ENCODE peak calls at places on chromosomes 16 and 17, in four cellular contexts. H, V, J and Y are unnamed samples.

GRCh38 chr16:71709231-71709781 is 15.2 kb downstream of the PHLPP2 start:
- DNase-seq in J (peak; percentile 32), V (no peak), H (no peak), Y (no peak)

GRCh38 chr16:65889533-65889966 is 476.9 kb upstream of the CDH5 start:
- DNase-seq in J (peak; percentile 7), V (no peak), H (no peak), Y (no peak)

GRCh38 chr16:53817812-53818211 is 113.9 kb downstream of the FTO start:
- DNase-seq in J (peak; percentile 44), V (no peak), H (no peak), Y (no peak)

GRCh38 chr17:64554028-64554637 is 47.4 kb downstream of the CEP95 start:
- DNase-seq in J (no peak), V (no peak), H (no peak), Y (no peak)

GRCh38 chr16:4461250-4462085 is 13.0 kb downstream of the NMRAL1 start:
- DNase-seq in H (no peak), J (no peak), V (no peak), Y (no peak)

GRCh38 chr17:10697092-10698081 is at the start of the genes ADPRM and SCO1:
- DNase-seq in J (peak; percentile 93), H (peak; percentile 96), V (peak; percentile 93), Y (peak; percentile 96)

GRCh38 chr16:85086347-85087291 is 25.7 kb downstream of the CIBAR2 start:
- DNase-seq in J (peak; percentile 46), V (peak; percentile 60), H (peak; percentile 59), Y (peak; percentile 77)

GRCh38 chr17:78042542-78042941 is 84.0 kb downstream of the TNRC6C start:
- DNase-seq in V (no peak), H (no peak), J (no peak), Y (no peak)

GRCh38 chr17:41657936-41658335 is 30.7 kb upstream of the EIF1 start:
- DNase-seq in V (no peak), J (no peak), H (no peak), Y (no peak)

GRCh38 chr16:65745201-65745600 is 621.3 kb upstream of the CDH5 start:
- DNase-seq in H (no peak), J (no peak), V (no peak), Y (no peak)

GRCh38 chr17:63850401-63850800 is 7.9 kb upstream of the SMARCD2 start:
- DNase-seq in J (no peak), V (no peak), H (no peak), Y (no peak)

GRCh38 chr17:73066148-73066884 is 26.2 kb downstream of the SLC39A11 start:
- DNase-seq in J (peak; percentile 67), V (no peak), H (no peak), Y (no peak)

GRCh38 chr17:57415737-57416354 is 159.5 kb downstream of the MSI2 start:
- DNase-seq in V (no peak), H (no peak), J (no peak), Y (no peak)

GRCh38 chr16:30380801-30381208 is 1.6 kb downstream of the SEPTIN1 start:
- DNase-seq in H (no peak), V (no peak), J (no peak), Y (no peak)

GRCh38 chr16:4395055-4395726 is 21.2 kb downstream of the CORO7 start:
- DNase-seq in H (no peak), J (no peak), V (no peak), Y (no peak)

GRCh38 chr16:79395631-79396030 is 204.9 kb downstream of the MAF start:
- DNase-seq in H (no peak), J (no peak), V (no peak), Y (no peak)

GRCh38 chr16:87369796-87370719 is 13.5 kb downstream of the FBXO31 start:
- DNase-seq in H (no peak), J (no peak), V (no peak), Y (no peak)

GRCh38 chr16:64983983-64984382 is 137.9 kb downstream of the CDH11 start:
- DNase-seq in V (peak; percentile 21), H (no peak), J (peak; percentile 89), Y (no peak)

GRCh38 chr17:13786000-13786598 is 184.4 kb upstream of the HS3ST3A1 start:
- DNase-seq in J (peak; percentile 76), V (no peak), H (no peak), Y (no peak)

GRCh38 chr17:29112780-29113295 is 67.4 kb downstream of the MYO18A start:
- DNase-seq in V (no peak), J (no peak), H (no peak), Y (no peak)

GRCh38 chr16:25785361-25785760 is 93.6 kb downstream of the HS3ST4 start:
- DNase-seq in V (no peak), H (no peak), J (no peak), Y (no peak)

GRCh38 chr17:2965621-2966275 is 97.7 kb downstream of the OR1D5 start:
- DNase-seq in J (peak; percentile 74), V (no peak), H (no peak), Y (no peak)

GRCh38 chr17:78484300-78485159 is 92.7 kb downstream of the DNAH17 start:
- DNase-seq in V (no peak), H (no peak), J (no peak), Y (peak; percentile 51)

GRCh38 chr17:29592850-29593545 is at the start of gene ANKRD13B:
- DNase-seq in J (no peak), V (peak; percentile 22), H (no peak), Y (peak; percentile 55)

GRCh38 chr17:33112763-33113162 is 121.1 kb downstream of the SPACA3 start:
- DNase-seq in V (no peak), H (no peak), J (peak; percentile 18), Y (no peak)

GRCh38 chr16:88569985-88570690 is at the start of gene ZC3H18:
- DNase-seq in H (peak; percentile 98), J (peak; percentile 92), V (peak; percentile 94), Y (peak; percentile 98)

GRCh38 chr16:75256059-75256870 is 4.8 kb upstream of the BCAR1 start:
- DNase-seq in J (no peak), H (no peak), V (peak; percentile 15), Y (no peak)

GRCh38 chr17:2282297-2282873 is 21.2 kb downstream of the SMG6 start:
- DNase-seq in J (peak; percentile 91), H (no peak), V (no peak), Y (no peak)

GRCh38 chr16:84572096-84572495 is 45.8 kb downstream of the COTL1 start:
- DNase-seq in H (no peak), V (no peak), J (no peak), Y (no peak)

GRCh38 chr17:792277-792676 is 10.1 kb downstream of the MRM3 start:
- DNase-seq in V (no peak), H (no peak), J (peak; percentile 56), Y (no peak)

GRCh38 chr16:68743664-68744063 is 6.6 kb downstream of the CDH1 start:
- DNase-seq in V (no peak), J (no peak), H (no peak), Y (no peak)

GRCh38 chr16:68746951-68747350 is 9.9 kb downstream of the CDH1 start:
- DNase-seq in V (no peak), H (no peak), J (no peak), Y (no peak)

GRCh38 chr16:68740628-68741346 is 3.7 kb downstream of the CDH1 start:
- DNase-seq in V (no peak), H (no peak), J (no peak), Y (no peak)

GRCh38 chr16:68749424-68749823 is 12.3 kb downstream of the CDH1 start:
- DNase-seq in H (peak; percentile 39), V (no peak), J (no peak), Y (no peak)

DNA sequence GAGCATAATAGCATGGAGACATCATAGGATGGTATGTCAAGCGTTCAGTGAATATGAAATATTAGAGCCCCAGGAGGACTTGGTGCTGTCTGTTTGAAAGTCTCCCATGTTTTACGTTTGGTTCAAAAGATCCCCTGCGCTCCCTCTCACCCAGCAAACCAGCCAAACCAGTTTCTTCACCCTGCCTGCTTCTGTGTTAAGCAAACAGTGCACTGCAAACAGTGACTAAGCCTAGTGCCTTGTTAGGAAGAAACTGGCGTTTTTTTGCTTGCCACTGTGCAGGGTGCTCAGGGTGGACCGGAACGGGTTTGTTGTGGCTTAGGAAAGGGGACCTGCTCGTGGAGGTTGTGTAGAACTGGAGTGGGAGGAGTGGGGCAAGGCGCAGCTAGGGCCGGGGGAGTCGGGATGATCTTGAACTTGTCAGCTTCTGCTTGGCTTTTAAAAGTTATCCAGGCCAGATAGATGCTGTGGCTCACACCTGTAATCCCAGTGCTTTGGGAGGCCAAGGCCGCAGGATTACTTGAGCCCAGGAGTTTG is 7.7 kb downstream of the CDH1 start:
- DNase-seq in J (peak; percentile 5), H (no peak), V (no peak), Y (peak; percentile 86)
- TF ChIP-seq POLR2A in J (no peak), H (no peak), V (no peak), Y (peak; percentile 58)

GRCh38 chr17:17446666-17447155 is 30.1 kb upstream of the MED9 start:
- DNase-seq in V (no peak), J (no peak), H (no peak), Y (no peak)

GRCh38 chr17:17443173-17443572 is 33.6 kb upstream of the MED9 start:
- DNase-seq in H (no peak), J (peak; percentile 43), V (no peak), Y (no peak)

GRCh38 chr17:17445925-17446665 is 30.7 kb upstream of the MED9 start:
- DNase-seq in J (peak; percentile 96), V (no peak), H (peak; percentile 78), Y (peak; percentile 51)

GRCh38 chr17:17447264-17447663 is 29.5 kb upstream of the MED9 start:
- DNase-seq in H (peak; percentile 71), V (no peak), J (no peak), Y (no peak)

GRCh38 chr17:17445296-17445924 is 31.4 kb upstream of the MED9 start:
- DNase-seq in V (no peak), H (no peak), J (no peak), Y (no peak)
- H3K27ac ChIP-seq in V (no peak overlapping the region), H (no peak overlapping the region), J (peak overlapping the region; percentile 53), Y (peak overlapping the region; percentile 43)

GRCh38 chr17:37824534-37825485 is 80.0 kb upstream of the HNF1B start:
- DNase-seq in J (peak; percentile 90), H (no peak), V (peak; percentile 28), Y (no peak)
- TF ChIP-seq POLR2A in J (no peak), H (no peak), V (no peak), Y (no peak)

DNA sequence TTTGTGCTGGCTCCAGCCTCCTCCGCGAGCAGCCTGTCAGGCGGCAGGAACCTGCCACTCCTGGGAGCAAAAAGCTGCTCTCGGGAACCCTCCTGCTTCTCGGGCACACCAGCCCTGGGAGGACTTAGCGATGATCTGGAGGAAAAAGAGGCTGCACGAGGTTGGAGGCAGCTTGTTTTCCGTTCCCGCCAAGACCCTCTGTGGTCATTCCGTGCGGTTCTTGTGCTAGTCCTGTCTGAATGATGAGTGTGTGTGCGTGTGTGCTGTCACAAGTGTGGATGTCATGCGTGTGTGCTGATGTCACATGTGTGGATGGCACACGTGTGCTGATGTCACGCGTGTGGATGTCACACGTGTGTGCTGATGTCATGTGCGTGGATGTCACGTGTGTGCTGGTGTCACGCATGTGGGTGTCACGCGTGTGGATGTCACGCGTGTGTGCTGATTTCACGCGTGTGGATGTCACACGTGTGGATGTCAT is 150.0 kb downstream of the NPIPB11 start:
- DNase-seq in H (no peak), V (no peak), J (no peak), Y (no peak)
- H3K27ac ChIP-seq in H (no peak overlapping the region), V (no peak overlapping the region), J (peak overlapping the region; percentile 27), Y (no peak overlapping the region)